ENCODE peak calls at places on chromosomes 2 and 18, in five cellular contexts. S is kidney, T is Ammon's horn, R is NCI-H460, H is brain microvascular endothelial cell. N is an unnamed sample.

GRCh38 chr2:235149240-235149641 is 197.4 kb downstream of the SH3BP4 start:
- DNase-seq in S (no peak), T (peak; percentile 92), R (no peak), H (no peak), N (peak; percentile 84)

GRCh38 chr2:20071397-20072383 is 20.3 kb upstream of the LAPTM4A start:
- DNase-seq in S (no peak), T (no peak), R (no peak), H (peak; percentile 63), N (no peak)

GRCh38 chr18:76494181-76494540 is 881 bp downstream of the ZNF516 start:
- DNase-seq in S (no peak), T (no peak), R (no peak), H (no peak), N (no peak)

GRCh38 chr18:2932247-2933181 is 80.4 kb downstream of the LPIN2 start:
- DNase-seq in S (no peak), T (peak; percentile 71), R (peak; percentile 59), H (peak; percentile 57), N (peak; percentile 79)

GRCh38 chr2:180730976-180731375 is 249.4 kb upstream of the UBE2E3 start:
- DNase-seq in S (no peak), T (no peak), R (no peak), H (no peak), N (no peak)

GRCh38 chr2:235709124-235709813 is 215.4 kb downstream of the AGAP1 start:
- DNase-seq in S (no peak), T (no peak), R (no peak), H (peak; percentile 23), N (no peak)

GRCh38 chr2:222518570-222519381 is 94.4 kb downstream of the SGPP2 start:
- DNase-seq in S (no peak), T (no peak), R (no peak), H (no peak), N (no peak)

GRCh38 chr2:17813015-17813741 is 3.1 kb upstream of the MSGN1 start:
- DNase-seq in S (no peak), T (no peak), R (no peak), H (peak; percentile 56), N (no peak)

GRCh38 chr18:61546598-61546997 is 213.4 kb downstream of the CDH20 start:
- DNase-seq in S (no peak), T (no peak), R (no peak), H (peak; percentile 84), N (no peak)

GRCh38 chr2:66839551-66840320 is 404.8 kb downstream of the MEIS1 start:
- DNase-seq in S (no peak), T (no peak), R (no peak), H (peak; percentile 97), N (no peak)

GRCh38 chr2:111659361-111660281 is 224.4 kb downstream of the ANAPC1 start:
- DNase-seq in S (peak; percentile 91), T (no peak), R (peak; percentile 70), H (peak; percentile 80), N (no peak)

GRCh38 chr2:71379086-71379485 is 47.5 kb downstream of the ZNF638 start:
- DNase-seq in S (no peak), T (no peak), R (peak; percentile 9), H (peak; percentile 80), N (no peak)

GRCh38 chr2:168773719-168774521 is 28.5 kb upstream of the NOSTRIN start:
- DNase-seq in S (peak; percentile 74), T (peak; percentile 38), R (peak; percentile 68), H (peak; percentile 67), N (peak; percentile 21)